ENCODE peak calls at places on chromosomes 3 and 15, in eight cellular contexts. S is neural progenitor cell, G is astrocyte of the spinal cord, R is mesendoderm, J is nephron progenitor cell, U is IMR-90, E is adrenal gland, A is ELR. Q is an unnamed sample.

GRCh38 chr3:182182531-182182968 is 470.8 kb downstream of the SOX2 start:
- DNase-seq in S (no peak), G (peak), R (no peak), J (no peak), U (no peak), E (no peak), A (no peak), Q (no peak)

GRCh38 chr15:42802168-42802567 is 65.2 kb upstream of the CDAN1 start:
- DNase-seq in S (no peak), G (no peak), R (no peak), J (no peak), U (no peak), E (no peak), A (no peak), Q (no peak)

GRCh38 chr3:148309390-148310035 is 388.2 kb upstream of the AGTR1 start:
- DNase-seq in S (peak), G (peak), R (peak), J (peak), U (peak), E (peak), A (peak), Q (no peak)

GRCh38 chr3:102006812-102007485 is 157.6 kb downstream of the NFKBIZ start:
- DNase-seq in S (no peak), G (peak), R (no peak), J (no peak), U (peak), E (no peak), A (peak), Q (no peak)

GRCh38 chr3:115092220-115092791 is 54.8 kb downstream of the ZBTB20 start:
- DNase-seq in S (peak), G (peak), R (peak), J (peak), U (peak), E (peak), A (peak), Q (peak)

GRCh38 chr3:70899816-70900215 is 587.4 kb upstream of the MDFIC2 start:
- DNase-seq in S (no peak), G (no peak), R (peak), J (no peak), U (no peak), E (no peak), A (no peak), Q (no peak)

GRCh38 chr15:95918525-95918924 is 412.0 kb upstream of the NR2F2 start:
- DNase-seq in S (no peak), G (no peak), R (no peak), J (no peak), U (no peak), E (no peak), A (no peak), Q (no peak)

GRCh38 chr3:119808843-119809242 is 26.9 kb downstream of the NR1I2 start:
- DNase-seq in S (no peak), G (no peak), R (no peak), J (no peak), U (no peak), E (no peak), A (no peak), Q (no peak)

GRCh38 chr3:136730595-136731273 is 21.4 kb downstream of the STAG1 start:
- DNase-seq in S (no peak), G (no peak), R (no peak), J (no peak), U (no peak), E (no peak), A (no peak), Q (no peak)

GRCh38 chr3:50550079-50550736 is 17.3 kb downstream of the C3orf18 start:
- DNase-seq in S (peak), G (peak), R (peak), J (peak), U (peak), E (peak), A (peak), Q (peak)

GRCh38 chr3:179887566-179887965 is 149.2 kb downstream of the PEX5L start:
- DNase-seq in S (peak), G (no peak), R (no peak), J (no peak), U (no peak), E (no peak), A (no peak), Q (no peak)

GRCh38 chr3:117744935-117745334 is 1035.4 kb downstream of the TUSC7 start:
- DNase-seq in S (no peak), G (no peak), R (no peak), J (no peak), U (no peak), E (no peak), A (no peak), Q (no peak)

GRCh38 chr3:127425505-127426443 is 137.9 kb upstream of the PRR20G start:
- DNase-seq in S (no peak), G (no peak), R (no peak), J (no peak), U (no peak), E (no peak), A (no peak), Q (no peak)

GRCh38 chr3:94928921-94929320 is 866.1 kb downstream of the NSUN3 start:
- DNase-seq in S (no peak), G (peak), R (peak), J (no peak), U (no peak), E (peak), A (peak), Q (no peak)

GRCh38 chr3:14652-15051 is 181.9 kb upstream of the CHL1 start:
- DNase-seq in S (no peak), G (no peak), R (no peak), J (no peak), U (no peak), E (no peak), A (no peak), Q (no peak)

GRCh38 chr3:161350916-161351315 is 20.4 kb downstream of the SPTSSB start:
- DNase-seq in S (no peak), G (no peak), R (no peak), J (no peak), U (no peak), E (no peak), A (no peak), Q (no peak)

GRCh38 chr3:126451511-126451910 is 24.2 kb downstream of the ZXDC start:
- DNase-seq in S (no peak), G (no peak), R (no peak), J (no peak), U (no peak), E (peak), A (no peak), Q (no peak)

GRCh38 chr3:106379251-106379750 is 510.5 kb upstream of the CBLB start:
- DNase-seq in S (no peak), G (no peak), R (no peak), J (no peak), U (no peak), E (no peak), A (no peak), Q (no peak)

GRCh38 chr3:195895078-195895899 is 13.1 kb downstream of the TNK2 start:
- DNase-seq in S (peak), G (no peak), R (peak), J (peak), U (peak), E (peak), A (peak), Q (peak)

GRCh38 chr3:100615684-100616083 is 6.3 kb downstream of the ADGRG7 start:
- DNase-seq in S (no peak), G (peak), R (no peak), J (no peak), U (peak), E (no peak), A (no peak), Q (no peak)

GRCh38 chr3:97949110-97949485 is 23.1 kb downstream of the RIOX2 start:
- DNase-seq in S (no peak), G (no peak), R (no peak), J (no peak), U (no peak), E (no peak), A (no peak), Q (no peak)

GRCh38 chr3:171396048-171396447 is 64.2 kb downstream of the TNIK start:
- DNase-seq in S (no peak), G (peak), R (no peak), J (no peak), U (peak), E (no peak), A (peak), Q (no peak)

GRCh38 chr15:76057332-76058000 is 2.3 kb upstream of the TMEM266 start:
- DNase-seq in S (peak), G (peak), R (peak), J (peak), U (peak), E (peak), A (peak), Q (no peak)

GRCh38 chr3:193207290-193207689 is 33.7 kb upstream of the PLAAT1 start:
- DNase-seq in S (no peak), G (no peak), R (no peak), J (no peak), U (no peak), E (no peak), A (peak), Q (no peak)

GRCh38 chr3:69855436-69856162 is 116.3 kb downstream of the MITF start:
- DNase-seq in S (no peak), G (peak), R (peak), J (no peak), U (peak), E (peak), A (peak), Q (no peak)

GRCh38 chr15:40843885-40844542 is at the start of gene SPINT1:
- DNase-seq in S (peak), G (no peak), R (peak), J (peak), U (no peak), E (no peak), A (peak), Q (peak)

GRCh38 chr3:17179381-17180205 is 294.8 kb downstream of the PLCL2 start:
- DNase-seq in S (no peak), G (peak), R (no peak), J (no peak), U (peak), E (no peak), A (no peak), Q (no peak)

GRCh38 chr3:48157215-48157840 is 30.9 kb downstream of the CDC25A start:
- DNase-seq in S (no peak), G (no peak), R (no peak), J (no peak), U (peak), E (no peak), A (peak), Q (no peak)

GRCh38 chr3:39150803-39151631 is 2.4 kb downstream of the CSRNP1 start:
- DNase-seq in S (peak), G (peak), R (peak), J (peak), U (peak), E (peak), A (peak), Q (peak)

GRCh38 chr15:51874751-51875644 is 45.5 kb downstream of the TMOD3 start:
- DNase-seq in S (no peak), G (peak), R (peak), J (no peak), U (peak), E (no peak), A (peak), Q (no peak)

GRCh38 chr15:95680693-95681092 is 649.8 kb upstream of the NR2F2 start:
- DNase-seq in S (no peak), G (no peak), R (no peak), J (no peak), U (peak), E (no peak), A (no peak), Q (no peak)

GRCh38 chr15:66152650-66153049 is 100.9 kb downstream of the MEGF11 start:
- DNase-seq in S (no peak), G (no peak), R (no peak), J (no peak), U (no peak), E (no peak), A (no peak), Q (no peak)

GRCh38 chr3:30354972-30355371 is 251.4 kb upstream of the TGFBR2 start:
- DNase-seq in S (no peak), G (peak), R (no peak), J (no peak), U (peak), E (no peak), A (no peak), Q (no peak)

GRCh38 chr3:44323341-44323955 is 15.1 kb upstream of the TCAIM start:
- DNase-seq in S (peak), G (peak), R (peak), J (peak), U (peak), E (peak), A (peak), Q (peak)

GRCh38 chr3:20039765-20040475 is at the start of gene KAT2B:
- DNase-seq in S (peak), G (peak), R (peak), J (peak), U (peak), E (peak), A (peak), Q (peak)

Q was measured in activated effector memory CD4-positive, alpha-beta T cell treated with anti-CD3 and anti-CD28 coated beads, Interleukin-2, amount 50 U/mL, for 16 hours.